ENCODE peak calls at places on chromosomes 7 and 10, in nine cellular contexts. B is adipocyte, E is endothelial cell, W is body of pancreas, Z is ELR, I is nucleus accumbens, R is GM04504, U is cerebellar cortex, Q is mesothelial cell of epicardium. T is an unnamed sample.

GRCh38 chr7:99393363-99394187 is 14.8 kb downstream of the PDAP1 start:
- DNase-seq in Z (no peak), I (peak), W (no peak), Q (no peak), E (peak), R (no peak), B (no peak), U (peak), T (no peak)

GRCh38 chr10:79184141-79184625 is 115.4 kb downstream of the ZMIZ1 start:
- DNase-seq in W (peak), U (no peak), I (no peak), B (peak), Z (peak), R (no peak), Q (no peak), E (no peak), T (peak)

GRCh38 chr10:61397175-61397986 is 55.8 kb downstream of the TMEM26 start:
- DNase-seq in I (no peak), U (no peak), B (peak), Q (no peak), R (peak), E (no peak), W (no peak), Z (peak), T (no peak)

GRCh38 chr7:25750738-25751529 is 401.1 kb upstream of the NFE2L3 start:
- DNase-seq in Q (no peak), Z (no peak), R (no peak), U (no peak), W (no peak), B (no peak), I (no peak), E (no peak), T (no peak)

GRCh38 chr7:49724071-49724470 is 49.4 kb upstream of the VWC2 start:
- DNase-seq in R (no peak), E (no peak), B (no peak), W (no peak), U (no peak), I (no peak), Q (no peak), Z (no peak), T (no peak)

GRCh38 chr10:52232561-52233350 is 81.3 kb upstream of the DKK1 start:
- DNase-seq in B (no peak), E (no peak), Q (no peak), W (no peak), U (no peak), I (no peak), Z (no peak), R (no peak), T (no peak)

GRCh38 chr10:89440262-89440661 is 25.9 kb downstream of the IFIT5 start:
- DNase-seq in R (no peak), U (no peak), I (no peak), Q (no peak), E (no peak), W (no peak), B (no peak), Z (no peak), T (peak)

GRCh38 chr7:105665684-105666083 is 84.4 kb upstream of the EFCAB10 start:
- DNase-seq in R (no peak), Z (no peak), W (no peak), U (no peak), Q (no peak), I (no peak), E (no peak), B (no peak), T (no peak)

GRCh38 chr7:28891192-28891872 is 66.8 kb downstream of the TRIL start:
- DNase-seq in Z (no peak), R (no peak), B (no peak), I (no peak), E (no peak), W (peak), Q (no peak), U (no peak), T (no peak)

GRCh38 chr10:7135188-7135587 is 275.6 kb downstream of the SFMBT2 start:
- DNase-seq in B (no peak), U (no peak), Q (no peak), W (no peak), R (no peak), I (no peak), Z (no peak), E (no peak), T (no peak)

GRCh38 chr7:158110661-158111555 is 476.7 kb downstream of the PTPRN2 start:
- DNase-seq in U (no peak), Q (no peak), Z (no peak), B (no peak), W (peak), R (no peak), E (no peak), I (no peak), T (no peak)

GRCh38 chr10:75610187-75610586 is 178.8 kb downstream of the LRMDA start:
- DNase-seq in Z (no peak), Q (no peak), R (no peak), I (no peak), B (no peak), U (no peak), E (no peak), W (no peak), T (no peak)

GRCh38 chr10:1255166-1255565 is 199.0 kb downstream of the WDR37 start:
- DNase-seq in Z (peak), B (no peak), W (no peak), Q (no peak), R (no peak), I (no peak), E (no peak), U (no peak), T (no peak)